ENCODE peak calls at places on chromosome 2, in ten cellular contexts. J, G, A, L, W, P, Y, F, C and K are unnamed samples.

GRCh38 chr2:7063789-7064188 is 146.6 kb downstream of the RNF144A start:
- DNase-seq in L (no peak), G (no peak), Y (no peak), F (no peak), P (no peak), C (no peak), J (no peak), A (no peak), W (no peak), K (no peak)

GRCh38 chr2:65393743-65394422 is 38.5 kb downstream of the SPRED2 start:
- DNase-seq in Y (no peak), C (no peak), G (no peak), A (no peak), L (no peak), W (no peak), J (no peak), F (no peak), P (no peak), K (no peak)

GRCh38 chr2:239021651-239022436 is 174.0 kb downstream of the TWIST2 start:
- DNase-seq in F (no peak), Y (peak; percentile 10), A (no peak), W (no peak), P (no peak), G (no peak), L (no peak), C (no peak), J (no peak), K (no peak)

GRCh38 chr2:120684225-120684624 is 51.4 kb upstream of the GLI2 start:
- DNase-seq in Y (no peak), J (peak; percentile 38), C (no peak), A (no peak), F (no peak), G (peak; percentile 86), W (peak; percentile 72), L (no peak), P (no peak), K (no peak)

GRCh38 chr2:207088276-207088675 is 77.5 kb downstream of the KLF7 start:
- DNase-seq in F (no peak), W (no peak), A (no peak), P (no peak), C (no peak), J (no peak), G (no peak), L (no peak), Y (no peak), K (no peak)

GRCh38 chr2:60641866-60642788 is 88.7 kb upstream of the BCL11A start:
- DNase-seq in Y (no peak), F (peak; percentile 78), L (peak; percentile 21), C (peak; percentile 76), W (peak; percentile 66), A (no peak), P (no peak), G (peak; percentile 49), J (peak; percentile 13), K (peak; percentile 51)

GRCh38 chr2:199484927-199485326 is 27.2 kb upstream of the SATB2 start:
- DNase-seq in P (no peak), F (no peak), J (no peak), C (peak; percentile 13), Y (no peak), W (no peak), G (no peak), L (no peak), A (no peak), K (no peak)

GRCh38 chr2:218077464-218078216 is 8.6 kb downstream of the RUFY4 start:
- DNase-seq in F (no peak), P (no peak), J (no peak), L (no peak), G (no peak), A (no peak), Y (no peak), C (no peak), W (no peak), K (no peak)

GRCh38 chr2:174342600-174343342 is 8.0 kb downstream of the SP9 start:
- DNase-seq in P (no peak), A (no peak), J (no peak), Y (no peak), L (no peak), C (no peak), F (no peak), G (no peak), W (no peak), K (no peak)

GRCh38 chr2:27552941-27553340 is 29.9 kb upstream of the ZNF512 start:
- DNase-seq in F (no peak), A (no peak), J (no peak), L (no peak), P (no peak), Y (no peak), C (no peak), G (no peak), W (no peak), K (no peak)

GRCh38 chr2:38524580-38524979 is 78.1 kb downstream of the HNRNPLL start:
- DNase-seq in C (no peak), L (no peak), Y (no peak), F (no peak), W (no peak), A (no peak), P (no peak), G (no peak), J (no peak), K (no peak)

GRCh38 chr2:169360984-169361705 is 1.2 kb downstream of the LRP2 start:
- DNase-seq in L (no peak), Y (no peak), C (no peak), A (no peak), G (no peak), W (peak; percentile 1), J (no peak), P (no peak), F (peak; percentile 29), K (no peak)

GRCh38 chr2:42252464-42252863 is 83.3 kb downstream of the EML4 start:
- DNase-seq in F (no peak), P (no peak), G (no peak), C (no peak), J (no peak), A (no peak), W (no peak), Y (no peak), L (no peak), K (no peak)

GRCh38 chr2:240999873-241000541 is 1.6 kb downstream of the SNED1 start:
- DNase-seq in W (no peak), Y (no peak), J (no peak), F (no peak), L (peak; percentile 17), G (no peak), P (no peak), A (peak; percentile 13), C (no peak), K (no peak)

GRCh38 chr2:101311390-101312019 is 3.0 kb upstream of the RNF149 start:
- DNase-seq in L (peak; percentile 53), G (no peak), J (no peak), P (no peak), Y (no peak), A (no peak), F (no peak), C (no peak), W (no peak), K (no peak)

GRCh38 chr2:197760293-197760657 is 24.8 kb downstream of the BOLL start:
- DNase-seq in F (no peak), J (no peak), A (peak; percentile 17), W (no peak), G (no peak), P (no peak), Y (no peak), C (no peak), L (no peak), K (no peak)

GRCh38 chr2:235105821-235106359 is 154.1 kb downstream of the SH3BP4 start:
- DNase-seq in Y (no peak), C (peak; percentile 32), L (no peak), W (peak; percentile 17), G (no peak), F (no peak), J (no peak), A (no peak), P (no peak), K (peak; percentile 35)

GRCh38 chr2:86337235-86338099 is at the start of gene REEP1:
- DNase-seq in C (no peak), F (peak; percentile 88), J (no peak), P (no peak), A (peak; percentile 40), L (no peak), G (no peak), Y (no peak), W (no peak), K (peak; percentile 1)

DNA sequence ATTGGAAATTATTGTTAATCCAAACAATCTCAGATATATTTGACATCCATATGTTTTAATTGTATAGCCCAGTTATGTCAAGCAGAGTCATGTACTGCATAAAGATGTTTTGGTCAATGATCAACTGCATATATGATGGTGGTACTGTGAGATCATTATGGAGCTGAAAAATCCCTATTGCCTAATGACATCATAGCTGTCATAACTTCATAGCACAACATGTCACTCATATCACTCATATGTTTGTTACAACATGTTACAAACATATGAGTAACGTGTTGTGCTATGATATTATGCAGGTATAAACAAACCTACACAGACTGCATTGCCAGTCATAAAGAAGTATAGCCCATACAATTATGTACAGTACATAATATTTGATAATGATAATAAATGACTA is 8.1 kb upstream of the THUMPD2 start:
- DNase-seq in W (no peak), L (no peak), G (no peak), F (no peak), A (no peak), Y (no peak), P (no peak), C (no peak), J (no peak), K (no peak)
- TF ChIP-seq CTCF in W (no peak), L (no peak), G (no peak), F (no peak), A (no peak), Y (no peak), P (no peak), C (no peak), J (no peak), K (no peak)

GRCh38 chr2:9528036-9528787 is 27.4 kb downstream of the ADAM17 start:
- DNase-seq in P (no peak), J (no peak), G (peak; percentile 43), L (no peak), F (no peak), C (peak; percentile 33), Y (no peak), W (no peak), A (no peak), K (no peak)
- H3K4me3 ChIP-seq in P (no peak overlapping the region), J (no peak overlapping the region), G (no peak overlapping the region), L (no peak overlapping the region), F (no peak overlapping the region), C (no peak overlapping the region), Y (no peak overlapping the region), W (no peak overlapping the region), A (no peak overlapping the region), K (no peak overlapping the region)

GRCh38 chr2:18559941-18560796 is at the start of gene RDH14:
- DNase-seq in Y (peak; percentile 97), W (peak; percentile 94), P (peak; percentile 74), A (peak; percentile 94), G (peak; percentile 88), F (peak; percentile 99), L (peak; percentile 94), C (peak; percentile 95), J (peak; percentile 63), K (peak; percentile 94)
- TF ChIP-seq CTCF in Y (peak; percentile 33), W (no peak), P (no peak), A (no peak), G (no peak), F (no peak), L (no peak), C (no peak), J (no peak), K (no peak)

DNA sequence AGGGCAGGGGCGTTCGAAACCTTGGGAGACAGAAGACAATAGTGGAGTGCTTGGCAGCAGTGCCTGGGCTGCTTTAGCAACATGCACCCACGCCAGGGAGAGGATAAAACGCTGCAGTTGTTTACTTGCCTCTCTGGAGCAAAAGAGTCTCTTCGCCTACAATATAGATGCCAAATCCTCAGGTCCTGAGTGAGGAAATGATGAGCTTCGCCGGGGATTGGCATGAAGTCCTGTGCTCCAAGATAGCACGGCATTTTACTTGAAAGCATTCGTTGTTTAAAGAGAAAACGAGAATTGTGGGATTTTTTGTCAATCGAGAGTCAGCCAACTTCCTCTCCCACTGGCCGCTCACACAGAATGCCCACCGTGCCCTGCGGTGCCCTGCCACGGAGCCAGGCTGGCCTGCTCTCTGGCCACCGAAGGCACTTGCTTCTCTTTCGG is 152.4 kb upstream of the POU3F3 start:
- DNase-seq in Y (no peak), C (no peak), L (no peak), J (no peak), P (no peak), W (no peak), G (no peak), A (no peak), F (no peak), K (no peak)
- H3K4me3 ChIP-seq in Y (no peak overlapping the region), C (no peak overlapping the region), L (no peak overlapping the region), J (no peak overlapping the region), P (no peak overlapping the region), W (no peak overlapping the region), G (no peak overlapping the region), A (no peak overlapping the region), F (no peak overlapping the region), K (no peak overlapping the region)